ENCODE peak calls at places on chromosomes 7 and 10, in four cellular contexts. One of them, this sample, is unnamed.

GRCh38 chr7:20330176-20330796 is 414 bp upstream of the ITGB8 start:
- DNase-seq in nephron progenitor cell: peak
- DNase-seq in SJSA1: peak
- DNase-seq in EL: peak
- DNase-seq in this sample: peak

GRCh38 chr7:116630932-116631449 is 41.0 kb upstream of the MET start:
- DNase-seq in nephron progenitor cell: peak
- DNase-seq in EL: peak
- DNase-seq in SJSA1: no peak
- DNase-seq in this sample: peak

GRCh38 chr7:157058701-157059100 is 48.2 kb upstream of the MNX1 start:
- DNase-seq in SJSA1: no peak
- DNase-seq in EL: no peak
- DNase-seq in nephron progenitor cell: no peak
- DNase-seq in this sample: no peak

GRCh38 chr7:15228891-15229290 is 326.3 kb upstream of the DGKB start:
- DNase-seq in nephron progenitor cell: no peak
- DNase-seq in SJSA1: no peak
- DNase-seq in EL: no peak
- DNase-seq in this sample: peak

GRCh38 chr7:98514211-98515150 is 102.6 kb upstream of the NPTX2 start:
- DNase-seq in EL: no peak
- DNase-seq in SJSA1: no peak
- DNase-seq in nephron progenitor cell: no peak
- DNase-seq in this sample: no peak

GRCh38 chr7:87013841-87014191 is 45.6 kb downstream of the ELAPOR2 start:
- DNase-seq in EL: no peak
- DNase-seq in SJSA1: no peak
- DNase-seq in nephron progenitor cell: no peak
- DNase-seq in this sample: no peak

GRCh38 chr10:18334116-18334867 is 194.1 kb downstream of the CACNB2 start:
- DNase-seq in SJSA1: no peak
- DNase-seq in EL: no peak
- DNase-seq in nephron progenitor cell: no peak
- DNase-seq in this sample: peak

GRCh38 chr7:117061751-117062150 is 108.5 kb downstream of the ST7 start:
- DNase-seq in EL: peak
- DNase-seq in SJSA1: no peak
- DNase-seq in nephron progenitor cell: no peak
- DNase-seq in this sample: peak

GRCh38 chr7:157389951-157390730 is 53.3 kb downstream of the DNAJB6 start:
- DNase-seq in SJSA1: no peak
- DNase-seq in nephron progenitor cell: no peak
- DNase-seq in EL: no peak
- DNase-seq in this sample: peak

GRCh38 chr7:150876817-150877526 is 24.7 kb downstream of the AOC1 start:
- DNase-seq in SJSA1: no peak
- DNase-seq in EL: peak
- DNase-seq in nephron progenitor cell: peak
- DNase-seq in this sample: peak

GRCh38 chr7:101121996-101122932 is 4.6 kb upstream of the SERPINE1 start:
- DNase-seq in SJSA1: peak
- DNase-seq in EL: peak
- DNase-seq in nephron progenitor cell: peak
- DNase-seq in this sample: peak

GRCh38 chr7:156731651-156732050 is 91.1 kb downstream of the RNF32 start:
- DNase-seq in EL: peak
- DNase-seq in nephron progenitor cell: no peak
- DNase-seq in SJSA1: no peak
- DNase-seq in this sample: no peak

GRCh38 chr10:6583447-6583846 is 3.4 kb upstream of the PRKCQ start:
- DNase-seq in SJSA1: no peak
- DNase-seq in nephron progenitor cell: no peak
- DNase-seq in EL: no peak
- DNase-seq in this sample: no peak

GRCh38 chr7:151311294-151311864 is 30.2 kb upstream of the NUB1 start:
- DNase-seq in nephron progenitor cell: no peak
- DNase-seq in EL: no peak
- DNase-seq in SJSA1: peak
- DNase-seq in this sample: peak

GRCh38 chr10:53997953-53998352 is 803.1 kb downstream of the PCDH15 start:
- DNase-seq in nephron progenitor cell: no peak
- DNase-seq in EL: no peak
- DNase-seq in SJSA1: no peak
- DNase-seq in this sample: no peak

GRCh38 chr7:107644704-107645083 is 15.9 kb upstream of the SLC26A4 start:
- DNase-seq in nephron progenitor cell: no peak
- DNase-seq in EL: no peak
- DNase-seq in SJSA1: no peak
- DNase-seq in this sample: peak

GRCh38 chr10:71982269-71983178 is 18.3 kb downstream of the CHST3 start:
- DNase-seq in EL: no peak
- DNase-seq in nephron progenitor cell: no peak
- DNase-seq in SJSA1: no peak
- DNase-seq in this sample: no peak

GRCh38 chr7:47888371-47889265 is 59.6 kb downstream of the PKD1L1 start:
- DNase-seq in EL: no peak
- DNase-seq in nephron progenitor cell: no peak
- DNase-seq in SJSA1: no peak
- DNase-seq in this sample: no peak

GRCh38 chr7:36032362-36032818 is 120.7 kb upstream of the EEPD1 start:
- DNase-seq in EL: peak
- DNase-seq in nephron progenitor cell: no peak
- DNase-seq in SJSA1: no peak
- DNase-seq in this sample: no peak

GRCh38 chr7:24757799-24758275 is 573 bp upstream of the GSDME start:
- DNase-seq in EL: peak
- DNase-seq in nephron progenitor cell: no peak
- DNase-seq in SJSA1: no peak
- DNase-seq in this sample: peak

GRCh38 chr10:130491011-130491697 is 355.0 kb downstream of the GLRX3 start:
- DNase-seq in nephron progenitor cell: no peak
- DNase-seq in EL: no peak
- DNase-seq in SJSA1: no peak
- DNase-seq in this sample: no peak

This sample was measured in fibroblast of mammary gland.